ENCODE peak calls at places on chromosomes 11 and 22, in seven cellular contexts. One of them, this sample, is unnamed.

GRCh38 chr22:45965565-45965962 is 11.4 kb downstream of the WNT7B start:
- DNase-seq in esophagus squamous epithelium: no peak
- DNase-seq in activated CD4-positive, alpha-beta T cell treated with anti-CD3 and anti-CD28 coated beads for 48 hours: no peak
- DNase-seq in left ventricle myocardium superior: no peak
- DNase-seq in M059J: no peak
- DNase-seq in pons: no peak
- DNase-seq in NCI-H1930: no peak
- DNase-seq in this sample: no peak

GRCh38 chr11:62806611-62807121 is 1.4 kb upstream of the NXF1 start:
- DNase-seq in M059J: peak; percentile 40
- DNase-seq in pons: peak; percentile 39
- DNase-seq in esophagus squamous epithelium: no peak
- DNase-seq in NCI-H1930: no peak
- DNase-seq in left ventricle myocardium superior: no peak
- DNase-seq in activated CD4-positive, alpha-beta T cell treated with anti-CD3 and anti-CD28 coated beads for 48 hours: no peak
- DNase-seq in this sample: peak; percentile 14

GRCh38 chr11:118996926-118997626 is 862 bp upstream of the CENATAC start:
- DNase-seq in pons: no peak
- DNase-seq in activated CD4-positive, alpha-beta T cell treated with anti-CD3 and anti-CD28 coated beads for 48 hours: peak; percentile 69
- DNase-seq in left ventricle myocardium superior: peak; percentile 26
- DNase-seq in M059J: no peak
- DNase-seq in esophagus squamous epithelium: no peak
- DNase-seq in NCI-H1930: no peak
- DNase-seq in this sample: no peak

GRCh38 chr11:71545405-71545966 is 2.7 kb upstream of the KRTAP5-9 start:
- DNase-seq in esophagus squamous epithelium: no peak
- DNase-seq in NCI-H1930: no peak
- DNase-seq in left ventricle myocardium superior: no peak
- DNase-seq in pons: no peak
- DNase-seq in activated CD4-positive, alpha-beta T cell treated with anti-CD3 and anti-CD28 coated beads for 48 hours: no peak
- DNase-seq in M059J: no peak
- DNase-seq in this sample: no peak

GRCh38 chr11:116993599-116993998 is 104.6 kb downstream of the SIK3 start:
- DNase-seq in M059J: peak; percentile 12
- DNase-seq in pons: peak; percentile 94
- DNase-seq in left ventricle myocardium superior: no peak
- DNase-seq in activated CD4-positive, alpha-beta T cell treated with anti-CD3 and anti-CD28 coated beads for 48 hours: no peak
- DNase-seq in esophagus squamous epithelium: no peak
- DNase-seq in NCI-H1930: no peak
- DNase-seq in this sample: peak; percentile 39

GRCh38 chr22:36569999-36570398 is 41.0 kb upstream of the EIF3D start:
- DNase-seq in left ventricle myocardium superior: no peak
- DNase-seq in NCI-H1930: peak; percentile 14
- DNase-seq in activated CD4-positive, alpha-beta T cell treated with anti-CD3 and anti-CD28 coated beads for 48 hours: no peak
- DNase-seq in M059J: no peak
- DNase-seq in esophagus squamous epithelium: no peak
- DNase-seq in pons: no peak
- DNase-seq in this sample: peak; percentile 2

GRCh38 chr11:74689666-74690065 is 41.6 kb downstream of the CHRDL2 start:
- DNase-seq in pons: no peak
- DNase-seq in NCI-H1930: no peak
- DNase-seq in left ventricle myocardium superior: no peak
- DNase-seq in esophagus squamous epithelium: no peak
- DNase-seq in M059J: peak; percentile 59
- DNase-seq in activated CD4-positive, alpha-beta T cell treated with anti-CD3 and anti-CD28 coated beads for 48 hours: no peak
- DNase-seq in this sample: peak; percentile 36

GRCh38 chr11:14184548-14184947 is 174.4 kb downstream of the RRAS2 start:
- DNase-seq in left ventricle myocardium superior: no peak
- DNase-seq in activated CD4-positive, alpha-beta T cell treated with anti-CD3 and anti-CD28 coated beads for 48 hours: no peak
- DNase-seq in esophagus squamous epithelium: no peak
- DNase-seq in NCI-H1930: no peak
- DNase-seq in M059J: no peak
- DNase-seq in pons: no peak
- DNase-seq in this sample: no peak

GRCh38 chr11:990101-990500 is 46.4 kb downstream of the MUC6 start:
- DNase-seq in M059J: no peak
- DNase-seq in activated CD4-positive, alpha-beta T cell treated with anti-CD3 and anti-CD28 coated beads for 48 hours: no peak
- DNase-seq in NCI-H1930: no peak
- DNase-seq in pons: no peak
- DNase-seq in left ventricle myocardium superior: no peak
- DNase-seq in esophagus squamous epithelium: no peak
- DNase-seq in this sample: no peak

GRCh38 chr11:88308576-88308975 is 29.0 kb downstream of the CTSC start:
- DNase-seq in NCI-H1930: no peak
- DNase-seq in left ventricle myocardium superior: no peak
- DNase-seq in esophagus squamous epithelium: no peak
- DNase-seq in M059J: no peak
- DNase-seq in pons: no peak
- DNase-seq in activated CD4-positive, alpha-beta T cell treated with anti-CD3 and anti-CD28 coated beads for 48 hours: no peak
- DNase-seq in this sample: no peak

GRCh38 chr22:20786048-20786447 is 12.1 kb downstream of the SERPIND1 start:
- DNase-seq in esophagus squamous epithelium: no peak
- DNase-seq in NCI-H1930: no peak
- DNase-seq in M059J: no peak
- DNase-seq in activated CD4-positive, alpha-beta T cell treated with anti-CD3 and anti-CD28 coated beads for 48 hours: no peak
- DNase-seq in left ventricle myocardium superior: no peak
- DNase-seq in pons: no peak
- DNase-seq in this sample: no peak

GRCh38 chr22:36430863-36431262 is 43.1 kb upstream of the MYH9 start:
- DNase-seq in NCI-H1930: no peak
- DNase-seq in esophagus squamous epithelium: no peak
- DNase-seq in activated CD4-positive, alpha-beta T cell treated with anti-CD3 and anti-CD28 coated beads for 48 hours: no peak
- DNase-seq in left ventricle myocardium superior: no peak
- DNase-seq in M059J: peak; percentile 65
- DNase-seq in pons: no peak
- DNase-seq in this sample: no peak

GRCh38 chr11:125273519-125274000 is 109.0 kb downstream of the PKNOX2 start:
- DNase-seq in NCI-H1930: no peak
- DNase-seq in M059J: no peak
- DNase-seq in activated CD4-positive, alpha-beta T cell treated with anti-CD3 and anti-CD28 coated beads for 48 hours: no peak
- DNase-seq in esophagus squamous epithelium: no peak
- DNase-seq in left ventricle myocardium superior: no peak
- DNase-seq in pons: no peak
- DNase-seq in this sample: no peak

GRCh38 chr11:26072612-26073011 is 259.3 kb upstream of the ANO3 start:
- DNase-seq in pons: no peak
- DNase-seq in left ventricle myocardium superior: no peak
- DNase-seq in NCI-H1930: no peak
- DNase-seq in M059J: no peak
- DNase-seq in activated CD4-positive, alpha-beta T cell treated with anti-CD3 and anti-CD28 coated beads for 48 hours: no peak
- DNase-seq in esophagus squamous epithelium: no peak
- DNase-seq in this sample: no peak

GRCh38 chr11:85310479-85310878 is 316.7 kb downstream of the DLG2 start:
- DNase-seq in left ventricle myocardium superior: no peak
- DNase-seq in esophagus squamous epithelium: no peak
- DNase-seq in pons: no peak
- DNase-seq in NCI-H1930: no peak
- DNase-seq in M059J: no peak
- DNase-seq in activated CD4-positive, alpha-beta T cell treated with anti-CD3 and anti-CD28 coated beads for 48 hours: no peak
- DNase-seq in this sample: no peak

GRCh38 chr22:50186181-50186731 is 543 bp downstream of the TRABD start:
- DNase-seq in M059J: no peak
- DNase-seq in pons: no peak
- DNase-seq in left ventricle myocardium superior: peak; percentile 48
- DNase-seq in esophagus squamous epithelium: no peak
- DNase-seq in activated CD4-positive, alpha-beta T cell treated with anti-CD3 and anti-CD28 coated beads for 48 hours: no peak
- DNase-seq in NCI-H1930: no peak
- DNase-seq in this sample: no peak

GRCh38 chr11:10868375-10868774 is 10.5 kb upstream of the ZBED5 start:
- DNase-seq in NCI-H1930: no peak
- DNase-seq in pons: no peak
- DNase-seq in left ventricle myocardium superior: no peak
- DNase-seq in activated CD4-positive, alpha-beta T cell treated with anti-CD3 and anti-CD28 coated beads for 48 hours: no peak
- DNase-seq in esophagus squamous epithelium: no peak
- DNase-seq in M059J: no peak
- DNase-seq in this sample: peak; percentile 20

This sample was measured in astrocyte.